ENCODE peak calls at places on chromosomes 13 and 19, in ten cellular contexts. C is SK-N-SH, B is upper lobe of left lung, K is transverse colon, T is suprapubic skin, N is psoas muscle, P is colonic mucosa, Q is A549, I is PC-3, S is cardiac muscle cell. H is an unnamed sample. For H3K9me3, the result is how much of the 10 kb centered on the place peaks cover.

GRCh38 chr13:21119526-21119925 is 56.8 kb downstream of the SKA3 start:
- DNase-seq in B (no peak), K (no peak), C (no peak), T (no peak), P (no peak), S (no peak), Q (no peak), N (no peak), I (no peak), H (no peak)

GRCh38 chr13:40207110-40207478 is 459.3 kb downstream of the FOXO1 start:
- DNase-seq in T (no peak), P (no peak), K (no peak), S (no peak), C (no peak), Q (no peak), I (no peak), N (no peak), B (no peak), H (no peak)

GRCh38 chr13:112198611-112199010 is 131.7 kb downstream of the SOX1 start:
- DNase-seq in N (no peak), Q (no peak), C (no peak), T (no peak), I (no peak), B (no peak), P (no peak), S (no peak), K (no peak), H (no peak)

GRCh38 chr19:49057636-49058234 is at the start of gene CGB7:
- DNase-seq in P (peak), S (peak), T (peak), I (peak), C (peak), K (peak), N (peak), B (peak), Q (peak), H (peak)

GRCh38 chr13:60369242-60369641 is 27.8 kb upstream of the TDRD3 start:
- DNase-seq in N (no peak), P (no peak), Q (no peak), B (no peak), S (peak), T (no peak), K (no peak), I (peak), C (peak), H (no peak)

GRCh38 chr19:18995804-18996241 is 37.5 kb downstream of the SUGP2 start:
- DNase-seq in N (no peak), T (no peak), P (peak), S (peak), C (peak), Q (peak), B (peak), I (peak), K (peak), H (peak)

GRCh38 chr19:29712744-29713516 is 2.1 kb downstream of the C19orf12 start:
- DNase-seq in K (no peak), N (no peak), S (no peak), C (no peak), I (no peak), P (no peak), T (no peak), Q (no peak), B (no peak), H (no peak)

GRCh38 chr13:93249259-93249917 is 22.8 kb downstream of the GPC6 start:
- DNase-seq in Q (peak), I (peak), N (no peak), C (no peak), P (no peak), K (no peak), T (no peak), S (peak), B (no peak), H (no peak)

GRCh38 chr13:114148521-114148855 is 16.1 kb upstream of the RASA3 start:
- DNase-seq in C (peak), S (no peak), T (no peak), K (peak), P (peak), N (no peak), Q (no peak), B (peak), I (no peak), H (no peak)

GRCh38 chr19:46764817-46765291 is 18.6 kb upstream of the STRN4 start:
- DNase-seq in K (peak), T (no peak), B (peak), N (no peak), P (peak), S (no peak), Q (no peak), C (no peak), I (no peak), H (no peak)

GRCh38 chr13:75226755-75227435 is 255.1 kb downstream of the TBC1D4 start:
- DNase-seq in N (no peak), Q (peak), B (peak), K (no peak), P (no peak), C (no peak), S (peak), I (peak), T (no peak), H (no peak)

GRCh38 chr13:51902776-51903175 is 41.0 kb downstream of the CCDC70 start:
- DNase-seq in C (no peak), K (no peak), T (no peak), P (no peak), I (no peak), N (no peak), B (no peak), S (no peak), Q (no peak), H (no peak)

GRCh38 chr19:971795-972194 is 12.3 kb upstream of the WDR18 start:
- DNase-seq in P (no peak), K (no peak), I (no peak), Q (no peak), C (no peak), B (no peak), N (no peak), T (no peak), S (no peak), H (no peak)

GRCh38 chr13:33968520-33969507 is 150.9 kb downstream of the RFC3 start:
- DNase-seq in B (no peak), I (no peak), S (no peak), N (no peak), K (no peak), Q (peak), T (no peak), C (no peak), P (no peak), H (no peak)

GRCh38 chr13:113404723-113405471 is 41.0 kb upstream of the GRTP1 start:
- DNase-seq in I (no peak), C (no peak), Q (no peak), T (peak), B (no peak), K (no peak), N (peak), S (no peak), P (no peak), H (no peak)

GRCh38 chr13:114127473-114128347 is 4.7 kb downstream of the RASA3 start:
- DNase-seq in P (no peak), I (no peak), B (no peak), Q (no peak), T (no peak), S (no peak), K (no peak), N (peak), C (no peak), H (no peak)

GRCh38 chr13:84430441-84430840 is 548.2 kb upstream of the SLITRK1 start:
- DNase-seq in T (no peak), C (no peak), P (no peak), K (no peak), I (no peak), Q (no peak), N (no peak), S (no peak), B (no peak), H (no peak)

GRCh38 chr13:76974618-76974975 is 17.3 kb upstream of the CLN5 start:
- DNase-seq in N (no peak), B (no peak), T (no peak), K (no peak), Q (no peak), C (no peak), S (no peak), I (no peak), P (no peak), H (no peak)

GRCh38 chr19:3949997-3950859 is 17.4 kb downstream of the NMRK2 start:
- DNase-seq in N (no peak), S (no peak), Q (no peak), C (no peak), I (no peak), T (no peak), B (no peak), P (no peak), K (no peak), H (no peak)

GRCh38 chr19:34236035-34236793 is 18.1 kb upstream of the GARRE1 start:
- DNase-seq in I (no peak), T (peak), Q (no peak), B (no peak), P (peak), S (peak), N (no peak), K (peak), C (no peak), H (no peak)

GRCh38 chr13:111449041-111449440 is 128.6 kb downstream of the TEX29 start:
- DNase-seq in P (no peak), B (no peak), I (no peak), T (no peak), C (no peak), S (no peak), Q (no peak), K (no peak), N (no peak), H (no peak)

GRCh38 chr13:29359181-29359580 is 236.3 kb downstream of the SLC7A1 start:
- DNase-seq in T (no peak), P (no peak), S (no peak), B (no peak), Q (no peak), K (no peak), C (no peak), I (no peak), N (no peak), H (no peak)

GRCh38 chr13:89372193-89372592 is 1701.0 kb downstream of the SLITRK5 start:
- DNase-seq in I (no peak), K (no peak), S (no peak), C (no peak), N (no peak), T (no peak), B (no peak), P (no peak), Q (no peak), H (no peak)

GRCh38 chr19:23698711-23699520 is 11.9 kb upstream of the ZNF675 start:
- DNase-seq in B (no peak), S (no peak), I (peak), K (peak), Q (no peak), T (no peak), N (no peak), P (peak), C (peak), H (no peak)

GRCh38 chr19:1532003-1532402 is 8.1 kb downstream of the PLK5 start:
- DNase-seq in I (no peak), B (no peak), Q (no peak), P (no peak), C (no peak), K (no peak), T (no peak), S (no peak), N (no peak), H (no peak)

GRCh38 chr13:20332361-20333096 is 100.4 kb upstream of the GJB6 start:
- DNase-seq in N (no peak), I (no peak), C (no peak), T (no peak), P (no peak), Q (no peak), B (no peak), K (no peak), S (peak), H (no peak)

GRCh38 chr13:48072304-48072703 is 22.6 kb downstream of the MED4 start:
- DNase-seq in T (no peak), P (no peak), K (no peak), B (no peak), N (no peak), Q (no peak), I (no peak), C (no peak), S (no peak), H (no peak)

GRCh38 chr19:3520166-3521103 is 14.3 kb downstream of the FZR1 start:
- DNase-seq in C (peak), P (no peak), I (no peak), S (no peak), N (no peak), T (peak), K (no peak), B (no peak), Q (no peak), H (no peak)

DNA sequence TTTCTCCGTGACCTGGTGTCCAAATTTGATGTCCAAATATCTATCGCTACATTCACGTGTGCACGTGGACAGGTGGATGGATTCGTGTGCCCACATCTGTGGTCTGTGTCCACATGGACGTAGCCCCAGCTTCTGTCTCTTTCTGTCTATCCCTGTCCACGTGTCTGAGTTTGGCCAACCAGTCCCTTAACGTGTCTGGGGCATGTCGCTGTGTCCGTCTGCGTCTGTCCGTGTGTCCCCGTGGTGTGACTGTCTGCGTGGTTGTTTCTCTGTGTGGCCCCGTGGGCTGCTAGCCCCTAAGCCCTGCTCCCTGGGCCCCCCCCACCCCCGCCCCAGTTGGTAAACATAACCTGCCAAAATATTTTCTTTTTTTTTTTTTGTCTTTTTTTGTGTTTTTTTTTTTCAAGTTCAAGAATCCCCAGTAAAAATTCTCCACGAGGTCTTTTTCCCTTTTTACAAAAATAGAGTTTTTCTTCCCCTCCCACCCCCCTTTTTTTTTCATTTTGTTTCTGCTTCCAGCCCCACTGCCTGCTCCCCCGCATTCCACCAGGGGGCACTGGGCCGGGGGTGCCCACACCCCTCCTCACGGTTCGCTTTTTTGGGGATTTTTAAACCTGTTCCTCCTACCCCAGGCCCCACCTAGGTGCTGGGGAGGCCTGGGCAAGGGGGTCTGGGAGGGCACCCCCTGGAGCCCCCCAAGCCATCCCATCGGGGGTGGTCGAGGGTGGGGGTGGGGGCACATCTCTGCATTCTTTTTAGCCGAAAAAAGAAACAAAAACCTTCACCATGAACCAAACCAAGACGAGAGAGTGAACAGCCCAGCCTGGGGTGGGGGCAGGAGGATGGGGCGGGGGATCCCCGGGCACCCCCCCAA is 18.3 kb downstream of the PRKCSH start:
- DNase-seq in C (peak), K (no peak), S (no peak), Q (no peak), B (no peak), P (no peak), I (no peak), T (no peak), N (no peak), H (no peak)
- TF ChIP-seq CTCF in C (peak), K (no peak), S (peak), Q (peak), B (no peak), P (no peak), I (peak), T (no peak), N (peak), H (no peak)

GRCh38 chr19:33194527-33194883 is 375 bp downstream of the LRP3 start:
- DNase-seq in C (no peak), Q (no peak), K (no peak), S (peak), B (no peak), N (peak), T (no peak), P (no peak), I (no peak), H (no peak)
- H3K27ac ChIP-seq in C (peak), Q (peak), K (peak), S (no peak), B (no peak), N (peak), T (peak), P (no peak), I (no peak), H (peak)

DNA sequence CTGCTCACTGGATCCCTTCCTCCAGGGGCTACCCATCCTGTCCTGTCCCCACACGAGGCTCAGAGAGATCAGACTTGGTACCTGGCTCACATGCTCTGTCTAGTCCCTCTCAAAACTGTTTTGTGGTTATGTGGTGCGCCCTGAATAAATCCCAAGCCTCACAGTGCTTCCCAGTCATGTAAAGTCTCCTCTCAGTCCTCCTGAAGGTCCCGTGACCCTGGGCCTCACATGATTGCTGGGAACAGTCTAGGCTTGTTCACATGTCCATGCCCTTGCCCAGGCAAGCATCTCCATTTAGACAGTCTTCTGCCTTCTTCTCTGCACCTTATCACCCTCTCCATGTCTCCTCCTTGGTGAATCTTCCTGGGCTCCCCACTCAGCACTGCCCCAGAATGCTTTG is 36.0 kb upstream of the POU2F2 start:
- DNase-seq in K (no peak), C (no peak), B (no peak), Q (no peak), P (no peak), S (no peak), N (no peak), T (no peak), I (no peak), H (no peak)
- H3K9me3 ChIP-seq in K (under half), C (under half), B (under half), Q (under half), P (under half), S (under half), N (under half), T (under half), I (under half), H (under half)

GRCh38 chr19:38144667-38145066 is 79.4 kb downstream of the DPF1 start:
- DNase-seq in N (no peak), S (no peak), Q (no peak), I (no peak), B (no peak), T (no peak), K (no peak), P (no peak), C (no peak), H (no peak)

GRCh38 chr19:38141108-38141507 is 82.9 kb downstream of the DPF1 start:
- DNase-seq in N (no peak), I (no peak), K (no peak), C (no peak), S (no peak), B (no peak), T (no peak), Q (no peak), P (no peak), H (no peak)

GRCh38 chr19:38145627-38146026 is 78.4 kb downstream of the DPF1 start:
- DNase-seq in N (no peak), S (peak), I (no peak), T (no peak), Q (no peak), C (no peak), P (no peak), B (peak), K (no peak), H (no peak)

GRCh38 chr19:38142176-38143035 is 81.6 kb downstream of the DPF1 start:
- DNase-seq in Q (peak), T (no peak), N (peak), C (peak), B (no peak), K (peak), I (peak), P (peak), S (peak), H (peak)

GRCh38 chr19:38143847-38144246 is 80.2 kb downstream of the DPF1 start:
- DNase-seq in N (no peak), I (no peak), B (no peak), P (no peak), S (no peak), K (no peak), T (no peak), Q (peak), C (no peak), H (no peak)
- TF ChIP-seq CTCF in N (no peak), I (peak), B (no peak), P (no peak), S (peak), K (no peak), T (no peak), Q (peak), C (peak), H (no peak)

GRCh38 chr19:14119644-14120496 is 2.3 kb upstream of the PRKACA start:
- DNase-seq in T (no peak), B (no peak), P (no peak), N (no peak), I (no peak), K (no peak), Q (no peak), C (no peak), S (no peak), H (no peak)
- H3K27ac ChIP-seq in T (peak), B (peak), P (peak), N (peak), I (no peak), K (peak), Q (no peak), C (peak), S (peak), H (peak)

GRCh38 chr19:9353011-9353410 is 9.8 kb upstream of the ZNF177 start:
- DNase-seq in N (no peak), B (no peak), K (no peak), Q (no peak), I (peak), P (no peak), T (no peak), C (no peak), S (no peak), H (no peak)

GRCh38 chr19:9348253-9348652 is 14.6 kb upstream of the ZNF177 start:
- DNase-seq in P (no peak), T (no peak), Q (no peak), K (no peak), C (no peak), S (no peak), N (no peak), B (no peak), I (no peak), H (no peak)

GRCh38 chr19:9352505-9352904 is 10.3 kb upstream of the ZNF177 start:
- DNase-seq in T (no peak), Q (no peak), I (no peak), N (no peak), P (no peak), B (no peak), S (no peak), K (no peak), C (no peak), H (no peak)

GRCh38 chr19:9345005-9345404 is 17.8 kb upstream of the ZNF177 start:
- DNase-seq in B (no peak), Q (no peak), T (no peak), P (no peak), N (no peak), I (no peak), S (no peak), K (no peak), C (no peak), H (no peak)

GRCh38 chr19:9348671-9349070 is 14.1 kb upstream of the ZNF177 start:
- DNase-seq in K (no peak), I (no peak), T (no peak), N (no peak), C (no peak), B (no peak), Q (no peak), P (no peak), S (no peak), H (no peak)
- H3K9me3 ChIP-seq in K (half or more), I (half or more), T (half or more), N (half or more), C (under half), B (half or more), Q (half or more), P (under half), S (under half), H (half or more)

GRCh38 chr19:35476149-35476548 is 14.1 kb downstream of the KRTDAP start:
- DNase-seq in B (no peak), Q (peak), S (no peak), C (no peak), T (no peak), K (no peak), P (no peak), N (no peak), I (no peak), H (no peak)
- TF ChIP-seq CTCF in B (no peak), Q (peak), S (peak), C (peak), T (no peak), K (no peak), P (no peak), N (no peak), I (peak), H (no peak)

GRCh38 chr19:8413593-8413923 is 453 bp downstream of the MARCHF2 start:
- DNase-seq in K (no peak), I (no peak), B (no peak), N (no peak), Q (no peak), P (no peak), T (no peak), C (no peak), S (no peak), H (no peak)
- H3K27ac ChIP-seq in K (peak), I (no peak), B (peak), N (peak), Q (peak), P (no peak), T (peak), C (no peak), S (no peak), H (peak)

H was measured in heart right ventricle.